ENCODE peak calls at places on chromosome 10, in four cellular contexts. E is Panc1, D is GM12878, C is gastroesophageal sphincter. T is an unnamed sample.

GRCh38 chr10:3563298-3563697 is 221.7 kb downstream of the KLF6 start:
- ATAC-seq in E (no peak), D (no peak), C (no peak), T (peak; percentile 69)

GRCh38 chr10:127043312-127043711 is 138.1 kb downstream of the DOCK1 start:
- ATAC-seq in E (no peak), D (no peak), C (no peak), T (no peak)

GRCh38 chr10:116721991-116722392 is 20.4 kb downstream of the HSPA12A start:
- ATAC-seq in E (no peak), D (no peak), C (no peak), T (no peak)

GRCh38 chr10:47181057-47181849 is 118.7 kb upstream of the GDF10 start:
- ATAC-seq in E (peak; percentile 46), D (no peak), C (no peak), T (no peak)

GRCh38 chr10:32433542-32433941 is 12.4 kb upstream of the CCDC7 start:
- ATAC-seq in E (no peak), D (no peak), C (no peak), T (no peak)

GRCh38 chr10:51607436-51607835 is 92.0 kb downstream of the CSTF2T start:
- ATAC-seq in E (no peak), D (no peak), C (no peak), T (no peak)

GRCh38 chr10:122733450-122733849 is 33.8 kb upstream of the C10orf120 start:
- ATAC-seq in E (no peak), D (no peak), C (no peak), T (no peak)

GRCh38 chr10:124671486-124672075 is 72.6 kb downstream of the FAM53B start:
- ATAC-seq in E (no peak), D (no peak), C (peak; percentile 73), T (no peak)

GRCh38 chr10:18658301-18658991 is 785 bp upstream of the ARL5B start:
- ATAC-seq in E (peak; percentile 4), D (peak; percentile 23), C (no peak), T (no peak)

GRCh38 chr10:5468262-5469106 is 30.9 kb downstream of the CALML5 start:
- ATAC-seq in E (no peak), D (no peak), C (peak; percentile 18), T (no peak)

GRCh38 chr10:35268791-35269257 is 67.5 kb upstream of the CCNY start:
- ATAC-seq in E (no peak), D (no peak), C (no peak), T (no peak)

GRCh38 chr10:12846718-12847117 is 154.8 kb downstream of the CCDC3 start:
- ATAC-seq in E (no peak), D (no peak), C (no peak), T (no peak)

GRCh38 chr10:35349389-35349915 is 13.1 kb downstream of the CCNY start:
- ATAC-seq in E (no peak), D (no peak), C (no peak), T (no peak)

GRCh38 chr10:29843143-29843542 is 208.4 kb upstream of the SVIL start:
- ATAC-seq in E (no peak), D (no peak), C (peak; percentile 37), T (no peak)

GRCh38 chr10:16913266-16913665 is 96.0 kb upstream of the RSU1 start:
- ATAC-seq in E (no peak), D (no peak), C (no peak), T (no peak)

GRCh38 chr10:97396056-97396455 is 5.1 kb downstream of the RRP12 start:
- ATAC-seq in E (no peak), D (no peak), C (no peak), T (no peak)

GRCh38 chr10:1529806-1530413 is 207.4 kb downstream of the ADARB2 start:
- ATAC-seq in E (no peak), D (no peak), C (no peak), T (no peak)

GRCh38 chr10:71378341-71379117 is 18.2 kb upstream of the CDH23 start:
- ATAC-seq in E (no peak), D (no peak), C (no peak), T (peak; percentile 42)

GRCh38 chr10:29150010-29150409 is 138.9 kb upstream of the LYZL1 start:
- ATAC-seq in E (peak; percentile 83), D (no peak), C (no peak), T (no peak)

GRCh38 chr10:69101451-69102095 is 13.7 kb downstream of the SRGN start:
- ATAC-seq in E (peak; percentile 32), D (peak; percentile 7), C (no peak), T (no peak)

GRCh38 chr10:43691503-43691902 is 42.8 kb upstream of the ZNF32 start:
- ATAC-seq in E (no peak), D (no peak), C (no peak), T (no peak)

GRCh38 chr10:59303018-59303417 is 59.3 kb downstream of the FAM13C start:
- ATAC-seq in E (no peak), D (peak; percentile 70), C (no peak), T (no peak)

GRCh38 chr10:103653581-103654020 is 160.1 kb downstream of the NEURL1 start:
- ATAC-seq in E (no peak), D (no peak), C (no peak), T (no peak)

GRCh38 chr10:120942806-120943413 is 91.7 kb downstream of the WDR11 start:
- ATAC-seq in E (peak; percentile 97), D (peak; percentile 99), C (peak; percentile 86), T (peak; percentile 86)

GRCh38 chr10:48634198-48634983 is 29.5 kb upstream of the ARHGAP22 start:
- ATAC-seq in E (no peak), D (peak; percentile 97), C (peak; percentile 73), T (peak; percentile 100)

GRCh38 chr10:88499569-88500470 is 83.3 kb downstream of the RNLS start:
- ATAC-seq in E (no peak), D (no peak), C (no peak), T (no peak)

GRCh38 chr10:110500515-110500905 is 2.8 kb downstream of the DUSP5 start:
- ATAC-seq in E (no peak), D (no peak), C (no peak), T (no peak)